ENCODE peak calls at places on chromosomes 5 and 9, in ten cellular contexts. L is astrocyte, M is sigmoid colon, D is mammary epithelial cell, T is transverse colon, A is tibial artery, X is lower leg skin, H is NB4, S is cardiac muscle cell, N is A549. E is an unnamed sample.

GRCh38 chr5:154519375-154519774 is 41.3 kb upstream of the HAND1 start:
- DNase-seq in N (peak), H (no peak), X (no peak), D (peak), M (no peak), L (peak), A (no peak), T (no peak), S (no peak), E (no peak)

GRCh38 chr9:27247756-27248155 is 49.2 kb downstream of the EQTN start:
- DNase-seq in L (peak), H (peak), X (no peak), N (peak), D (peak), A (peak), S (peak), T (peak), M (no peak), E (no peak)

GRCh38 chr9:92808726-92809451 is 44.3 kb upstream of the BICD2 start:
- DNase-seq in M (peak), L (peak), S (peak), N (peak), A (peak), X (peak), D (peak), T (peak), H (peak), E (peak)

GRCh38 chr5:144390133-144390532 is 219.5 kb downstream of the KCTD16 start:
- DNase-seq in S (no peak), T (peak), A (no peak), L (no peak), H (no peak), X (no peak), M (no peak), N (peak), D (peak), E (no peak)

GRCh38 chr9:27564031-27564430 is 9.2 kb downstream of the C9orf72 start:
- DNase-seq in L (no peak), M (no peak), S (no peak), T (no peak), H (no peak), D (no peak), N (no peak), X (no peak), A (no peak), E (no peak)

GRCh38 chr5:82332064-82332855 is 54.1 kb upstream of the RPS23 start:
- DNase-seq in D (no peak), N (no peak), T (no peak), H (no peak), X (no peak), S (no peak), L (no peak), M (no peak), A (no peak), E (no peak)

GRCh38 chr9:80775515-80775914 is 913.8 kb downstream of the TLE1 start:
- DNase-seq in M (no peak), H (no peak), L (peak), X (no peak), T (no peak), D (no peak), N (no peak), S (no peak), A (no peak), E (no peak)

GRCh38 chr9:92535940-92536850 is at the start of gene ECM2:
- DNase-seq in S (no peak), A (no peak), T (no peak), N (no peak), M (no peak), H (no peak), L (peak), D (no peak), X (no peak), E (no peak)

GRCh38 chr9:97807681-97808080 is 45.3 kb upstream of the FOXE1 start:
- DNase-seq in N (no peak), X (no peak), D (peak), S (no peak), H (no peak), M (no peak), A (no peak), T (no peak), L (no peak), E (no peak)

GRCh38 chr5:147690595-147690994 is 91.9 kb downstream of the JAKMIP2 start:
- DNase-seq in L (no peak), H (peak), X (no peak), D (peak), A (no peak), T (no peak), M (no peak), N (no peak), S (peak), E (no peak)

GRCh38 chr9:5951686-5952211 is 61.1 kb downstream of the MLANA start:
- DNase-seq in H (no peak), D (peak), N (no peak), M (no peak), X (no peak), S (no peak), T (no peak), A (no peak), L (peak), E (peak)

GRCh38 chr5:173928871-173929574 is 40.9 kb downstream of the CPEB4 start:
- DNase-seq in S (no peak), M (no peak), D (no peak), X (no peak), L (no peak), A (no peak), T (no peak), N (no peak), H (no peak), E (no peak)

GRCh38 chr5:72541501-72542235 is 34.5 kb upstream of the ZNF366 start:
- DNase-seq in H (no peak), L (no peak), S (no peak), A (no peak), X (no peak), D (no peak), T (no peak), N (no peak), M (no peak), E (no peak)

GRCh38 chr9:29150606-29151005 is 1577.3 kb upstream of the C9orf72 start:
- DNase-seq in T (no peak), H (no peak), M (no peak), X (no peak), D (no peak), A (no peak), S (no peak), L (peak), N (no peak), E (peak)

GRCh38 chr5:151320481-151320880 is 16.9 kb upstream of the SLC36A3 start:
- DNase-seq in A (no peak), N (no peak), T (no peak), S (no peak), X (no peak), L (no peak), D (no peak), M (no peak), H (no peak), E (no peak)
- H3K4me3 ChIP-seq in A (no peak), N (no peak), T (no peak), S (no peak), X (no peak), L (no peak), D (no peak), M (no peak), H (no peak), E (no peak)

GRCh38 chr9:9920425-9920824 is 692.4 kb downstream of the PTPRD start:
- DNase-seq in T (no peak), S (no peak), N (no peak), H (no peak), D (no peak), X (no peak), M (no peak), A (no peak), L (no peak), E (no peak)

GRCh38 chr9:9921771-9922170 is 691.0 kb downstream of the PTPRD start:
- DNase-seq in L (no peak), N (no peak), S (no peak), T (no peak), A (no peak), X (no peak), H (no peak), M (no peak), D (no peak), E (no peak)

GRCh38 chr9:9919174-9919573 is 693.6 kb downstream of the PTPRD start:
- DNase-seq in T (no peak), A (no peak), X (no peak), H (no peak), M (no peak), N (no peak), S (no peak), D (no peak), L (no peak), E (no peak)

DNA sequence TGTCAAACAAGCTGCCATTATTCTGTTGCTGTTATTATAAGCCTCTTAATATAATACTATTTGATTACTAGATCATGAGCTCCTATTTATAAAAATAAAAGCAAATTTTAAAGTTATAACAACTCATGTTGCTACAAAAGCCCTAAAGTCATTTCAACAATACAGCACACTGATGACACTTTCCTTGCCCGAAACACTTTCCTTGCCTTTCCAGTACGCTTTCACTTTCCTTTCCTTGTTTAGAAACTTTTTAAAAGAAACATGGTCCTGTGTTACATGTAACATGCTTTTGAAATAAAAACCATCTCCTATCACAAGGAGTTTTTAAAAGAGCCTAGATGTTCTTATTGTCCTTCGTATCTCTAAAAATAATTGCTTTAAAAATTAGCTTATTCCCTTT is 688.4 kb downstream of the PTPRD start:
- DNase-seq in H (no peak), X (no peak), T (no peak), S (no peak), A (no peak), M (no peak), L (no peak), N (no peak), D (no peak), E (no peak)
- H3K4me3 ChIP-seq in H (no peak), X (no peak), T (no peak), S (no peak), A (no peak), M (no peak), L (no peak), N (no peak), D (no peak), E (no peak)

GRCh38 chr9:21031091-21031817 is at the start of gene HACD4:
- DNase-seq in L (peak), H (peak), D (peak), S (peak), X (peak), N (peak), M (peak), A (peak), T (peak), E (no peak)

GRCh38 chr9:21031818-21032203 is 371 bp upstream of the HACD4 start:
- DNase-seq in S (no peak), T (no peak), D (no peak), X (no peak), N (no peak), M (no peak), H (no peak), L (no peak), A (no peak), E (no peak)

GRCh38 chr9:21028476-21028875 is 3.0 kb downstream of the HACD4 start:
- DNase-seq in S (no peak), X (no peak), D (no peak), M (no peak), A (no peak), L (no peak), T (no peak), N (no peak), H (no peak), E (no peak)

GRCh38 chr9:21029661-21030060 is 1.8 kb downstream of the HACD4 start:
- DNase-seq in X (no peak), M (no peak), H (no peak), L (no peak), S (no peak), D (no peak), A (no peak), T (no peak), N (no peak), E (no peak)

GRCh38 chr9:21030389-21031035 is 928 bp downstream of the HACD4 start:
- DNase-seq in T (no peak), M (no peak), N (no peak), D (no peak), S (no peak), A (no peak), X (no peak), L (peak), H (peak), E (peak)
- H3K4me3 ChIP-seq in T (peak), M (peak), N (no peak), D (no peak), S (no peak), A (peak), X (no peak), L (peak), H (peak), E (peak)

GRCh38 chr5:140145818-140146522 is 20.2 kb downstream of the IGIP start:
- DNase-seq in X (peak), A (peak), T (peak), S (peak), H (peak), M (peak), N (peak), D (peak), L (peak), E (no peak)

GRCh38 chr5:140148508-140148907 is 22.8 kb downstream of the IGIP start:
- DNase-seq in N (peak), S (peak), L (no peak), T (no peak), D (no peak), H (no peak), X (peak), A (no peak), M (no peak), E (no peak)

GRCh38 chr5:140147460-140147859 is 21.7 kb downstream of the IGIP start:
- DNase-seq in T (no peak), M (no peak), X (peak), N (no peak), D (no peak), A (no peak), L (no peak), S (no peak), H (no peak), E (no peak)

GRCh38 chr5:140145223-140145622 is 19.5 kb downstream of the IGIP start:
- DNase-seq in X (peak), H (no peak), S (no peak), D (no peak), T (no peak), A (no peak), N (no peak), L (no peak), M (no peak), E (no peak)

GRCh38 chr5:140146523-140146842 is 20.7 kb downstream of the IGIP start:
- DNase-seq in M (no peak), L (no peak), S (no peak), N (no peak), D (no peak), A (no peak), T (no peak), X (no peak), H (no peak), E (no peak)
- H3K4me3 ChIP-seq in M (no peak), L (no peak), S (peak), N (no peak), D (no peak), A (peak), T (no peak), X (no peak), H (no peak), E (peak)

DNA sequence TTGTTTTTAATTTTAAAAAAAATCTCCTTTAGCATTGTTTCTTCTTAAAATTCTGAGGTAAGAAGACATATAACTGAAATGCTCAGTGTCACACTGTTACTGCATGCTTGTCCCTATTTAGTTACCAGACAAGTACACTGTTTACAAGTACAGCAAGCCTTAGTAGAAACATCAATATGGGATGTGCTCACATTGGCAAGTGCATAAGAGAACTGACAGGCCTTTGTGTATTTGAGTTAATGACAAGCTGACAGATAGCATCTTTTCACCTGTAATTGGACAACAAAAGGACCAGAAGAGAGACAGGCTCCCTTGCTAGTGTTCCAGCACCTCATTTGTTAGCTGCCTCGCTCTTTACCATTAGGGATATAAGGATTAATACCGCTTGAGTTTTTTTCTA is 63.6 kb downstream of the PDE4D start:
- DNase-seq in N (no peak), T (no peak), X (no peak), A (no peak), S (no peak), H (no peak), M (no peak), L (no peak), D (no peak), E (no peak)
- H3K4me3 ChIP-seq in N (no peak), T (no peak), X (no peak), A (no peak), S (no peak), H (no peak), M (no peak), L (no peak), D (no peak), E (no peak)

E was measured in skeletal muscle cell.